ENCODE peak calls at places on chromosomes 13 and 19, in nine cellular contexts. L is mucosa of descending colon; W is pancreas; U is glutamatergic neuron; G is body of pancreas; I is stomach; J is transverse colon; S is Peyer's patch; C is CD4-positive, alpha-beta T cell. M is an unnamed sample.

GRCh38 chr19:45745606-45746005 is 12.4 kb downstream of the MEIOSIN start:
- DNase-seq in L (no peak), I (no peak), U (no peak), C (no peak), J (no peak), G (no peak), S (no peak), W (no peak), M (no peak)

GRCh38 chr13:60654405-60654804 is 257.4 kb downstream of the TDRD3 start:
- DNase-seq in I (peak; percentile 59), J (no peak), U (peak; percentile 39), W (peak; percentile 55), L (no peak), G (peak; percentile 42), S (no peak), C (no peak), M (no peak)

GRCh38 chr13:111460548-111461444 is 140.4 kb downstream of the TEX29 start:
- DNase-seq in W (peak; percentile 51), S (peak; percentile 22), J (peak; percentile 20), I (no peak), U (peak; percentile 64), L (no peak), C (no peak), G (peak; percentile 39), M (no peak)

GRCh38 chr13:98871727-98872126 is 106.1 kb downstream of the DOCK9 start:
- DNase-seq in C (no peak), U (no peak), L (no peak), W (no peak), I (no peak), G (no peak), S (no peak), J (no peak), M (no peak)

GRCh38 chr19:8501968-8502367 is 472 bp downstream of the PRAM1 start:
- DNase-seq in S (no peak), U (no peak), I (no peak), L (no peak), J (no peak), W (no peak), G (no peak), C (no peak), M (no peak)

GRCh38 chr13:98334620-98335205 is 157.6 kb upstream of the RNF113B start:
- DNase-seq in C (no peak), I (no peak), J (no peak), G (no peak), W (no peak), U (no peak), S (no peak), L (no peak), M (no peak)

GRCh38 chr13:44293908-44294735 is 79.5 kb upstream of the SERP2 start:
- DNase-seq in G (no peak), I (no peak), L (no peak), J (no peak), S (no peak), W (no peak), C (no peak), U (no peak), M (no peak)

GRCh38 chr13:40102854-40103253 is 447.4 kb downstream of the COG6 start:
- DNase-seq in W (no peak), C (peak; percentile 48), L (peak; percentile 48), I (peak; percentile 52), S (no peak), J (no peak), G (no peak), U (no peak), M (no peak)

GRCh38 chr19:6735181-6735891 is 2.0 kb downstream of the GPR108 start:
- DNase-seq in W (no peak), U (no peak), S (no peak), J (no peak), I (no peak), C (no peak), G (no peak), L (peak; percentile 54), M (no peak)

GRCh38 chr19:8659905-8660304 is 29.5 kb downstream of the NFILZ start:
- DNase-seq in J (no peak), W (peak; percentile 22), I (no peak), C (no peak), S (no peak), G (no peak), L (no peak), U (no peak), M (no peak)

GRCh38 chr19:45716314-45717130 is 14.2 kb downstream of the FBXO46 start:
- DNase-seq in U (no peak), S (peak; percentile 57), L (no peak), J (peak; percentile 51), C (no peak), G (peak; percentile 43), I (no peak), W (no peak), M (no peak)

GRCh38 chr13:26465514-26465913 is 92.0 kb upstream of the WASF3 start:
- DNase-seq in W (no peak), S (no peak), U (no peak), L (no peak), G (no peak), J (no peak), I (no peak), C (no peak), M (no peak)

GRCh38 chr19:6464070-6464873 is at the start of gene CRB3:
- DNase-seq in I (peak; percentile 96), S (peak; percentile 99), L (peak; percentile 96), J (peak; percentile 97), W (peak; percentile 95), G (peak; percentile 97), U (no peak), C (peak; percentile 50), M (no peak)

GRCh38 chr13:105997436-105998232 is 537.8 kb downstream of the EFNB2 start:
- DNase-seq in C (no peak), W (no peak), I (no peak), J (no peak), U (no peak), S (no peak), L (no peak), G (no peak), M (no peak)

GRCh38 chr13:94859812-94860210 is 147.5 kb upstream of the SOX21 start:
- DNase-seq in U (no peak), L (no peak), C (no peak), G (no peak), I (no peak), W (no peak), J (no peak), S (no peak), M (no peak)

DNA sequence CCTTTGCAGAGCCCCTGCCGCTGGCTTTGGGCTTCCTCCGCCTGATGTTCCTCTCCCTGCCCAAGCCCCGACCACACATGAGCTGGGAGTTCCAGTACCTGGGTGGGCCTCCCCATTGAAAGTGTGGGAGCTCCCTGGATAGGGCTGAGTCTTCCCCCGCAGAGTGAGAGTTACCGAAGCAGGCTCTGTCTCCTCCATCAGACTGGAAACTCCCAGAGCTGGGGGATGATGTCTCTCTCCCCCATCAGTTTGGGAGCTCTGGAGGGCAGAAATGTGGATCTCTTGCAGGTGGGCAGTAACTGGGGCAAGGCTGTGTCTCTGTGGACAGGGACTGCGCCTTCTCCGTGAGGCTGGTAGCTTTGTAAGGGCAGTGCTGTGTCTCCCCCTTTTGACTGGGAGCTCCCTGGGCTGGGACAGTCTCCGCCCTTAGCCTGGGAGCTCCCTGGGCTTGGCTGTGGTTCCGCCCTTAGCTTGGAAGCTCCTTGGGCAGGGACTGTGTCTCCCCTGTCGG is 767 bp downstream of the DCAF15 start:
- DNase-seq in G (no peak), S (peak; percentile 70), W (no peak), I (peak; percentile 36), C (no peak), U (no peak), L (peak; percentile 75), J (peak; percentile 76), M (no peak)
- TF ChIP-seq CTCF in G (no peak), S (no peak), W (no peak), I (no peak), C (no peak), U (no peak), L (no peak), J (no peak), M (no peak)

GRCh38 chr19:2478324-2478755 is 2.4 kb downstream of the GADD45B start:
- DNase-seq in G (peak; percentile 79), S (peak; percentile 76), I (peak; percentile 82), U (peak; percentile 55), C (peak; percentile 55), J (peak; percentile 83), L (peak; percentile 87), W (peak; percentile 74), M (no peak)
- TF ChIP-seq CTCF in G (peak; percentile 20), S (peak; percentile 30), I (no peak), U (no peak), C (no peak), J (peak; percentile 40), L (no peak), W (peak; percentile 14), M (no peak)

DNA sequence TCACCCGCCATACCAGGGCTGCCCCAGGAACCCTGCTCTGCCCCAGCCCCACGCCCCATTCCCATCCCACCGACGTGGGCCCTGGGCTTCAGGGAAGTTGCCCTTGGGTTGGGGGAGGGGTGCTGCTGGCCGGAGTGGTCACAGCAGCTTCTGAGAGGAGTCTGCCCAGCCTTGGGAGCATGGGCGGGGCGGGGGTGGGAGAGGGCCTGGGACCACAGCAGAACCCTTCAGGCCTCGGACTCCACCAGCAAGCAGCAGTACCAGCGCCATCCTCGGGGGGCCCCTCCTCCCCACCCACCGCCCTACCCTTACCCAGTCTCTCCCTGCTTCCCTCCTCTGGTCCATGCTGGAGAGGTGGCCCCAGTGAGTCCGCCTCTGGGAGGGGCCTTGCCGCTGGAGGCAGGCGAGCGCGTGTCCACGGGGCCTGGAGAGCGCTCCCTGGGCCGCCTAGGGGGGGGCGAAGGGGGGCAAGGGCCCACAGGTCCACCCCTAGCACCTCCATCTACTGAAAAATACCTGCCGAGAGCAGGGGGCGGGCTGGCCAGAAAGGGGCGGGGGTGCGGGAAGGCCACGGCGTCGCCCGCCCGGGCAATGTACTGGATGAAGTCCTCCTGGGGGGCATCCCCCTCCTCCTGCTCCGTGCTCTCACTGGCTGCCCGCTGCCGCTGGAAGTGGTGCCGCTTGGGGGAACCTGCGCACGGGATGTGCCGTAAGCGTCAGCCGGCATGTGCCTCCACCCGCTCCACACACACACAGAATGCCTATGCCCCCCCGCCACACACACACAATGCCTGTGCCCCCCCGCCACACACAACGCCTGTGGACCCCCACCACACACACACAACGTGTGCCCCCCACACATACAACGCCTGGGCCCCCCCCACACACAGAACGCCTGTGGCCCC is 7.0 kb downstream of the CBARP start:
- DNase-seq in W (no peak), C (no peak), I (no peak), J (no peak), L (no peak), U (no peak), S (no peak), G (no peak), M (no peak)
- TF ChIP-seq CTCF in W (no peak), C (no peak), I (no peak), J (no peak), L (no peak), U (no peak), S (no peak), G (no peak), M (no peak)

GRCh38 chr13:112587359-112587766 is 590 bp downstream of the TUBGCP3 start:
- DNase-seq in I (peak; percentile 82), C (peak; percentile 43), J (peak; percentile 85), U (peak; percentile 85), W (peak; percentile 89), S (peak; percentile 87), G (peak; percentile 78), L (peak; percentile 86), M (peak; percentile 61)
- TF ChIP-seq CTCF in I (no peak), C (no peak), J (no peak), U (no peak), W (no peak), S (no peak), G (no peak), L (no peak), M (peak; percentile 38)

M was measured in D721Med.